ENCODE peak calls at places on chromosomes 2 and 18, in five cellular contexts. W, Y, H, Z and I are unnamed samples.

GRCh38 chr18:2002604-2003003 is 568.7 kb downstream of the METTL4 start:
- DNase-seq in W (no peak), Y (peak), H (no peak), Z (no peak), I (no peak)

GRCh38 chr18:6294119-6294784 is 120.5 kb downstream of the L3MBTL4 start:
- DNase-seq in W (no peak), H (no peak), Z (peak), Y (no peak), I (no peak)

GRCh38 chr2:97751752-97752151 is 38.4 kb downstream of the ZAP70 start:
- DNase-seq in W (no peak), Y (no peak), H (no peak), Z (no peak), I (no peak)

GRCh38 chr18:48036191-48036590 is 105.7 kb upstream of the SMAD2 start:
- DNase-seq in Z (no peak), W (no peak), H (no peak), Y (no peak), I (peak)

GRCh38 chr2:215973954-215974699 is 39.2 kb downstream of the MREG start:
- DNase-seq in H (no peak), W (no peak), Y (peak), Z (no peak), I (no peak)

GRCh38 chr18:24734058-24734457 is 273.6 kb downstream of the HRH4 start:
- DNase-seq in Z (no peak), H (peak), Y (peak), W (no peak), I (no peak)

GRCh38 chr2:175001546-175001945 is 3.6 kb downstream of the CHN1 start:
- DNase-seq in H (no peak), Z (no peak), Y (no peak), W (no peak), I (no peak)

GRCh38 chr2:53632714-53633113 is 134.9 kb upstream of the CHAC2 start:
- DNase-seq in Z (peak), W (no peak), H (no peak), Y (no peak), I (no peak)

GRCh38 chr2:154992826-154993225 is 294.3 kb downstream of the KCNJ3 start:
- DNase-seq in Z (no peak), Y (no peak), W (no peak), H (no peak), I (no peak)

DNA sequence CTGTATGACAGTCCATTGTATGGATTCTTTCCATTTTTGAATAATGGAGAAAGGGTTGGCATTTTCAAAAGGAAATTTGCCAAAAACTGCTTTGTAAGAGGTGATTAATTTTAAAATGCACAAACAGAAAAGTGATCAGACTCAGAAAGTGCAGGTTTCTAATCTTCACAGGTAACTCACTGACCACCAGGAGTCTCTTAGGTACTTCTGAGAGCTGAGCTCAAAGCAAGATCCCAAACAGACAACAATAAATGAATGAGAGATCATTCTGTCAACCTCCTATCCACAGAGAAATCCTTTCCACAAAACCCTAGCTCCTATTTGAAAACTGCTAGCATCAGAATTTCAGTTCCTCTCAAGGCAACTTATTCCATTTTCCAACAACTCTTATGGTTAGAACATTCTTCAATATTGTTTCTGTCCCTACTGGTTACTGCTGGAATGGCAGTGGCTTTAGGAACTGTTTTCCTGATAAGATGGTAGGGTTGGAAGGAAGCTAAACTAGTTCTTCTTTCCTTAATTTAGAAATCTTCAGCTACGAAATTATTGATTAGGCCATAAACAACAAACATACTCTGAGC is 20.6 kb upstream of the HAAO start:
- DNase-seq in Y (peak), H (no peak), Z (peak), W (no peak), I (no peak)
- TF ChIP-seq CTCF in Y (peak), H (peak), Z (peak), W (peak), I (peak)

DNA sequence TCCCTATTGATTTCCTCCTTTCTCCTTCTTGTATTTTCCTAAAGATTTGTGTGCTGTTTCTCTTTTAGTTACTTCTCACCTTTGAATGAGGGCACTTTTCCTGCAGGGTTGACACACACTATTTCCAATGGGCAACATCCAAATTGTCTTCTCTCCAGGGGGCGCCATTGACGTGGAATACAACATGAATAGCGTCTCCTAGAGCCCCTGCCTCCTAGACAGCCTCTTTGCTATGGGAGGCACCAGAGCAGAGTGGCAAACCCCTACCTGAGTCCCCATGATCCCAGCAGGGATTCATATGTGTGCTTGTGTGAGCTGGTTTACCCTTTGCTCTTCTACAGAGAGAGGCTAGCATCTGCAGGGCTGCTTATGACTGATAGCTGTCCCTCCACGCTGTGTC is 61.3 kb upstream of the ITSN2 start:
- DNase-seq in W (no peak), Y (peak), Z (peak), H (peak), I (no peak)
- TF ChIP-seq CTCF in W (peak), Y (peak), Z (peak), H (peak), I (peak)

GRCh38 chr18:28124239-28125029 is 52.5 kb downstream of the CDH2 start:
- DNase-seq in Y (no peak), W (no peak), H (no peak), Z (no peak), I (no peak)

GRCh38 chr18:28123401-28124030 is 53.4 kb downstream of the CDH2 start:
- DNase-seq in Z (no peak), Y (no peak), W (no peak), H (no peak), I (no peak)

GRCh38 chr18:28125051-28125450 is 51.9 kb downstream of the CDH2 start:
- DNase-seq in W (no peak), Y (no peak), Z (no peak), H (no peak), I (no peak)

GRCh38 chr18:28116461-28116860 is 60.5 kb downstream of the CDH2 start:
- DNase-seq in W (no peak), Z (no peak), H (no peak), Y (no peak), I (no peak)

GRCh38 chr18:28120811-28121210 is 56.1 kb downstream of the CDH2 start:
- DNase-seq in Z (no peak), W (no peak), H (no peak), Y (no peak), I (no peak)
- TF ChIP-seq CTCF in Z (no peak), W (no peak), H (no peak), Y (no peak), I (no peak)

GRCh38 chr2:50344509-50345106 is 687.3 kb downstream of the NRXN1 start:
- DNase-seq in Y (no peak), H (peak), Z (no peak), W (no peak), I (no peak)
- TF ChIP-seq CTCF in Y (peak), H (peak), Z (peak), W (no peak), I (no peak)